ENCODE peak calls at places on chromosomes 16 and 17, in four cellular contexts. One of them, this sample, is unnamed.

GRCh38 chr17:52096056-52096455 is 62.5 kb downstream of the CA10 start:
- DNase-seq in NCI-H774: no peak
- DNase-seq in stimulated activated CD4-positive, alpha-beta T cell treated with anti-CD3 and anti-CD28 coated beads, Interleukin-15, amount 100 ng/mL, for 24 hours: no peak
- DNase-seq in PC-3: no peak
- DNase-seq in this sample: no peak

GRCh38 chr17:31688704-31689103 is 170.3 kb downstream of the COPRS start:
- DNase-seq in NCI-H774: no peak
- DNase-seq in stimulated activated CD4-positive, alpha-beta T cell treated with anti-CD3 and anti-CD28 coated beads, Interleukin-15, amount 100 ng/mL, for 24 hours: no peak
- DNase-seq in PC-3: peak
- DNase-seq in this sample: no peak

GRCh38 chr16:68072038-68072695 is 13.0 kb upstream of the NFATC3 start:
- DNase-seq in NCI-H774: no peak
- DNase-seq in stimulated activated CD4-positive, alpha-beta T cell treated with anti-CD3 and anti-CD28 coated beads, Interleukin-15, amount 100 ng/mL, for 24 hours: no peak
- DNase-seq in PC-3: peak
- DNase-seq in this sample: no peak

GRCh38 chr17:65785109-65785508 is 223.7 kb upstream of the AXIN2 start:
- DNase-seq in NCI-H774: no peak
- DNase-seq in stimulated activated CD4-positive, alpha-beta T cell treated with anti-CD3 and anti-CD28 coated beads, Interleukin-15, amount 100 ng/mL, for 24 hours: no peak
- DNase-seq in PC-3: peak
- DNase-seq in this sample: no peak

GRCh38 chr17:45229681-45230409 is 8.2 kb downstream of the FMNL1 start:
- DNase-seq in NCI-H774: no peak
- DNase-seq in stimulated activated CD4-positive, alpha-beta T cell treated with anti-CD3 and anti-CD28 coated beads, Interleukin-15, amount 100 ng/mL, for 24 hours: peak
- DNase-seq in PC-3: no peak
- DNase-seq in this sample: peak

GRCh38 chr17:67474081-67474661 is 97.1 kb downstream of the PITPNC1 start:
- DNase-seq in NCI-H774: no peak
- DNase-seq in stimulated activated CD4-positive, alpha-beta T cell treated with anti-CD3 and anti-CD28 coated beads, Interleukin-15, amount 100 ng/mL, for 24 hours: no peak
- DNase-seq in PC-3: no peak
- DNase-seq in this sample: no peak

GRCh38 chr17:1110844-1111598 is 68.8 kb downstream of the ABR start:
- DNase-seq in NCI-H774: no peak
- DNase-seq in stimulated activated CD4-positive, alpha-beta T cell treated with anti-CD3 and anti-CD28 coated beads, Interleukin-15, amount 100 ng/mL, for 24 hours: peak
- DNase-seq in PC-3: peak
- DNase-seq in this sample: peak

GRCh38 chr17:63431939-63432804 is 13.9 kb downstream of the CYB561 start:
- DNase-seq in NCI-H774: no peak
- DNase-seq in stimulated activated CD4-positive, alpha-beta T cell treated with anti-CD3 and anti-CD28 coated beads, Interleukin-15, amount 100 ng/mL, for 24 hours: no peak
- DNase-seq in PC-3: peak
- DNase-seq in this sample: no peak

GRCh38 chr17:17028878-17029535 is 13.2 kb upstream of the MPRIP start:
- DNase-seq in NCI-H774: no peak
- DNase-seq in stimulated activated CD4-positive, alpha-beta T cell treated with anti-CD3 and anti-CD28 coated beads, Interleukin-15, amount 100 ng/mL, for 24 hours: no peak
- DNase-seq in PC-3: no peak
- DNase-seq in this sample: no peak

GRCh38 chr17:43591750-43592562 is 45.8 kb upstream of the ETV4 start:
- DNase-seq in NCI-H774: no peak
- DNase-seq in stimulated activated CD4-positive, alpha-beta T cell treated with anti-CD3 and anti-CD28 coated beads, Interleukin-15, amount 100 ng/mL, for 24 hours: no peak
- DNase-seq in PC-3: peak
- DNase-seq in this sample: no peak

GRCh38 chr17:13204607-13205237 is 186.9 kb upstream of the ELAC2 start:
- DNase-seq in NCI-H774: no peak
- DNase-seq in stimulated activated CD4-positive, alpha-beta T cell treated with anti-CD3 and anti-CD28 coated beads, Interleukin-15, amount 100 ng/mL, for 24 hours: no peak
- DNase-seq in PC-3: peak
- DNase-seq in this sample: no peak

GRCh38 chr17:30717290-30718098 is 107.0 kb downstream of the CRLF3 start:
- DNase-seq in NCI-H774: no peak
- DNase-seq in stimulated activated CD4-positive, alpha-beta T cell treated with anti-CD3 and anti-CD28 coated beads, Interleukin-15, amount 100 ng/mL, for 24 hours: no peak
- DNase-seq in PC-3: no peak
- DNase-seq in this sample: no peak

GRCh38 chr17:47934856-47935255 is 6.5 kb upstream of the PNPO start:
- DNase-seq in NCI-H774: no peak
- DNase-seq in stimulated activated CD4-positive, alpha-beta T cell treated with anti-CD3 and anti-CD28 coated beads, Interleukin-15, amount 100 ng/mL, for 24 hours: no peak
- DNase-seq in PC-3: peak
- DNase-seq in this sample: no peak

GRCh38 chr16:78984324-78984723 is 616.2 kb downstream of the MAF start:
- DNase-seq in NCI-H774: no peak
- DNase-seq in stimulated activated CD4-positive, alpha-beta T cell treated with anti-CD3 and anti-CD28 coated beads, Interleukin-15, amount 100 ng/mL, for 24 hours: no peak
- DNase-seq in PC-3: no peak
- DNase-seq in this sample: no peak

GRCh38 chr17:61007980-61008379 is 330.3 kb downstream of the BCAS3 start:
- DNase-seq in NCI-H774: no peak
- DNase-seq in stimulated activated CD4-positive, alpha-beta T cell treated with anti-CD3 and anti-CD28 coated beads, Interleukin-15, amount 100 ng/mL, for 24 hours: no peak
- DNase-seq in PC-3: no peak
- DNase-seq in this sample: no peak

GRCh38 chr17:71417142-71417541 is 703.7 kb upstream of the SOX9 start:
- DNase-seq in NCI-H774: no peak
- DNase-seq in stimulated activated CD4-positive, alpha-beta T cell treated with anti-CD3 and anti-CD28 coated beads, Interleukin-15, amount 100 ng/mL, for 24 hours: no peak
- DNase-seq in PC-3: no peak
- DNase-seq in this sample: no peak

GRCh38 chr16:86566601-86566965 is at the start of gene FOXC2:
- DNase-seq in NCI-H774: no peak
- DNase-seq in stimulated activated CD4-positive, alpha-beta T cell treated with anti-CD3 and anti-CD28 coated beads, Interleukin-15, amount 100 ng/mL, for 24 hours: peak
- DNase-seq in PC-3: no peak
- DNase-seq in this sample: peak

GRCh38 chr17:57092171-57092570 is 7.1 kb downstream of the AKAP1 start:
- DNase-seq in NCI-H774: no peak
- DNase-seq in stimulated activated CD4-positive, alpha-beta T cell treated with anti-CD3 and anti-CD28 coated beads, Interleukin-15, amount 100 ng/mL, for 24 hours: no peak
- DNase-seq in PC-3: no peak
- DNase-seq in this sample: no peak

GRCh38 chr17:65901394-65901793 is 290.5 kb downstream of the CEP112 start:
- DNase-seq in NCI-H774: peak
- DNase-seq in stimulated activated CD4-positive, alpha-beta T cell treated with anti-CD3 and anti-CD28 coated beads, Interleukin-15, amount 100 ng/mL, for 24 hours: no peak
- DNase-seq in PC-3: no peak
- DNase-seq in this sample: no peak

GRCh38 chr17:56815711-56816110 is 18.0 kb downstream of the C17orf67 start:
- DNase-seq in NCI-H774: no peak
- DNase-seq in stimulated activated CD4-positive, alpha-beta T cell treated with anti-CD3 and anti-CD28 coated beads, Interleukin-15, amount 100 ng/mL, for 24 hours: no peak
- DNase-seq in PC-3: peak
- DNase-seq in this sample: no peak

GRCh38 chr17:34589120-34589965 is 10.0 kb downstream of the TMEM132E start:
- DNase-seq in NCI-H774: no peak
- DNase-seq in stimulated activated CD4-positive, alpha-beta T cell treated with anti-CD3 and anti-CD28 coated beads, Interleukin-15, amount 100 ng/mL, for 24 hours: no peak
- DNase-seq in PC-3: no peak
- DNase-seq in this sample: no peak

GRCh38 chr17:16135461-16135860 is 79.9 kb downstream of the NCOR1 start:
- DNase-seq in NCI-H774: no peak
- DNase-seq in stimulated activated CD4-positive, alpha-beta T cell treated with anti-CD3 and anti-CD28 coated beads, Interleukin-15, amount 100 ng/mL, for 24 hours: no peak
- DNase-seq in PC-3: no peak
- DNase-seq in this sample: no peak

GRCh38 chr17:75261336-75262111 is at the start of the genes GGA3 and MRPS7:
- DNase-seq in NCI-H774: peak
- DNase-seq in stimulated activated CD4-positive, alpha-beta T cell treated with anti-CD3 and anti-CD28 coated beads, Interleukin-15, amount 100 ng/mL, for 24 hours: peak
- DNase-seq in PC-3: peak
- DNase-seq in this sample: peak

GRCh38 chr16:65069090-65069489 is 52.8 kb downstream of the CDH11 start:
- DNase-seq in NCI-H774: no peak
- DNase-seq in stimulated activated CD4-positive, alpha-beta T cell treated with anti-CD3 and anti-CD28 coated beads, Interleukin-15, amount 100 ng/mL, for 24 hours: no peak
- DNase-seq in PC-3: peak
- DNase-seq in this sample: no peak

GRCh38 chr17:72030067-72030899 is 90.5 kb upstream of the SOX9 start:
- DNase-seq in NCI-H774: peak
- DNase-seq in stimulated activated CD4-positive, alpha-beta T cell treated with anti-CD3 and anti-CD28 coated beads, Interleukin-15, amount 100 ng/mL, for 24 hours: peak
- DNase-seq in PC-3: peak
- DNase-seq in this sample: peak

GRCh38 chr17:57892820-57893595 is 43.2 kb upstream of the MRPS23 start:
- DNase-seq in NCI-H774: peak
- DNase-seq in stimulated activated CD4-positive, alpha-beta T cell treated with anti-CD3 and anti-CD28 coated beads, Interleukin-15, amount 100 ng/mL, for 24 hours: no peak
- DNase-seq in PC-3: peak
- DNase-seq in this sample: no peak

GRCh38 chr17:12909046-12909445 is 108.8 kb downstream of the ELAC2 start:
- DNase-seq in NCI-H774: no peak
- DNase-seq in stimulated activated CD4-positive, alpha-beta T cell treated with anti-CD3 and anti-CD28 coated beads, Interleukin-15, amount 100 ng/mL, for 24 hours: no peak
- DNase-seq in PC-3: no peak
- DNase-seq in this sample: no peak

GRCh38 chr16:69049146-69049545 is 56.3 kb upstream of the HAS3 start:
- DNase-seq in NCI-H774: no peak
- DNase-seq in stimulated activated CD4-positive, alpha-beta T cell treated with anti-CD3 and anti-CD28 coated beads, Interleukin-15, amount 100 ng/mL, for 24 hours: no peak
- DNase-seq in PC-3: peak
- DNase-seq in this sample: no peak

GRCh38 chr16:67025151-67025550 is 3.8 kb upstream of the CBFB start:
- DNase-seq in NCI-H774: no peak
- DNase-seq in stimulated activated CD4-positive, alpha-beta T cell treated with anti-CD3 and anti-CD28 coated beads, Interleukin-15, amount 100 ng/mL, for 24 hours: no peak
- DNase-seq in PC-3: no peak
- DNase-seq in this sample: no peak

GRCh38 chr16:21302898-21303528 is 24.9 kb upstream of the CRYM start:
- DNase-seq in NCI-H774: no peak
- DNase-seq in stimulated activated CD4-positive, alpha-beta T cell treated with anti-CD3 and anti-CD28 coated beads, Interleukin-15, amount 100 ng/mL, for 24 hours: peak
- DNase-seq in PC-3: peak
- DNase-seq in this sample: no peak

GRCh38 chr16:83768976-83769375 is 38.8 kb upstream of the HSBP1 start:
- DNase-seq in NCI-H774: no peak
- DNase-seq in stimulated activated CD4-positive, alpha-beta T cell treated with anti-CD3 and anti-CD28 coated beads, Interleukin-15, amount 100 ng/mL, for 24 hours: no peak
- DNase-seq in PC-3: no peak
- DNase-seq in this sample: no peak

GRCh38 chr17:48634446-48635208 is 8.5 kb upstream of the HOXB9 start:
- DNase-seq in NCI-H774: no peak
- DNase-seq in stimulated activated CD4-positive, alpha-beta T cell treated with anti-CD3 and anti-CD28 coated beads, Interleukin-15, amount 100 ng/mL, for 24 hours: no peak
- DNase-seq in PC-3: no peak
- DNase-seq in this sample: no peak

GRCh38 chr17:49108318-49108717 is 24.3 kb upstream of the B4GALNT2 start:
- DNase-seq in NCI-H774: no peak
- DNase-seq in stimulated activated CD4-positive, alpha-beta T cell treated with anti-CD3 and anti-CD28 coated beads, Interleukin-15, amount 100 ng/mL, for 24 hours: no peak
- DNase-seq in PC-3: peak
- DNase-seq in this sample: no peak

GRCh38 chr16:74836111-74836671 is 61.6 kb upstream of the FA2H start:
- DNase-seq in NCI-H774: no peak
- DNase-seq in stimulated activated CD4-positive, alpha-beta T cell treated with anti-CD3 and anti-CD28 coated beads, Interleukin-15, amount 100 ng/mL, for 24 hours: no peak
- DNase-seq in PC-3: no peak
- DNase-seq in this sample: no peak

GRCh38 chr17:61467416-61468262 is 15.4 kb downstream of the TBX4 start:
- DNase-seq in NCI-H774: no peak
- DNase-seq in stimulated activated CD4-positive, alpha-beta T cell treated with anti-CD3 and anti-CD28 coated beads, Interleukin-15, amount 100 ng/mL, for 24 hours: no peak
- DNase-seq in PC-3: peak
- DNase-seq in this sample: no peak

GRCh38 chr17:50495918-50496317 is 12.3 kb upstream of the MYCBPAP start:
- DNase-seq in NCI-H774: no peak
- DNase-seq in stimulated activated CD4-positive, alpha-beta T cell treated with anti-CD3 and anti-CD28 coated beads, Interleukin-15, amount 100 ng/mL, for 24 hours: no peak
- DNase-seq in PC-3: peak
- DNase-seq in this sample: no peak

GRCh38 chr17:77475012-77475976 is 334.5 kb downstream of the SEC14L1 start:
- DNase-seq in NCI-H774: no peak
- DNase-seq in stimulated activated CD4-positive, alpha-beta T cell treated with anti-CD3 and anti-CD28 coated beads, Interleukin-15, amount 100 ng/mL, for 24 hours: peak
- DNase-seq in PC-3: no peak
- DNase-seq in this sample: peak